ENCODE peak calls at places on chromosome 6, in six cellular contexts. G is mammary epithelial cell; E is activated CD8-positive, alpha-beta memory T cell treated with anti-CD3 and anti-CD28 coated beads, Interleukin-2, amount 50 U/mL, for 4 hours; M is A172; L is MM.1S; H is A549. R is an unnamed sample.

GRCh38 chr6:98828210-98828798 is 6.1 kb upstream of the POU3F2 start:
- DNase-seq in H (no peak), E (no peak), M (no peak), G (no peak), L (no peak), R (no peak)

GRCh38 chr6:13573669-13574110 is 711 bp upstream of the SIRT5 start:
- DNase-seq in L (no peak), E (no peak), H (peak; percentile 25), G (peak; percentile 30), M (peak; percentile 23), R (peak; percentile 85)

GRCh38 chr6:148076046-148076445 is 266.6 kb upstream of the SASH1 start:
- DNase-seq in M (no peak), L (no peak), G (no peak), E (no peak), H (no peak), R (no peak)

GRCh38 chr6:141301779-141302178 is 830.9 kb upstream of the GJE1 start:
- DNase-seq in L (no peak), G (no peak), H (no peak), E (no peak), M (no peak), R (no peak)

GRCh38 chr6:15663057-15663638 is 320 bp upstream of the DTNBP1 start:
- DNase-seq in M (peak; percentile 38), L (no peak), H (peak; percentile 74), E (no peak), G (no peak), R (peak; percentile 69)

GRCh38 chr6:104613416-104614001 is 246.2 kb downstream of the HACE1 start:
- DNase-seq in H (no peak), M (no peak), G (no peak), E (no peak), L (no peak), R (no peak)

GRCh38 chr6:101433141-101433540 is 39.6 kb downstream of the GRIK2 start:
- DNase-seq in M (no peak), L (no peak), G (no peak), H (no peak), E (no peak), R (no peak)

GRCh38 chr6:135644394-135644793 is 146.9 kb upstream of the AHI1 start:
- DNase-seq in G (no peak), H (no peak), E (no peak), M (no peak), L (no peak), R (no peak)

GRCh38 chr6:75386050-75386770 is 101.6 kb upstream of the TMEM30A start:
- DNase-seq in L (no peak), H (no peak), G (peak; percentile 56), M (no peak), E (no peak), R (no peak)

GRCh38 chr6:29797966-29798365 is 29.7 kb upstream of the HLA-G start:
- DNase-seq in M (no peak), H (no peak), E (no peak), L (no peak), G (no peak), R (no peak)

GRCh38 chr6:134436950-134437349 is 119.0 kb upstream of the SGK1 start:
- DNase-seq in H (no peak), L (peak; percentile 37), M (no peak), E (no peak), G (no peak), R (no peak)

GRCh38 chr6:160000280-160000704 is 31.4 kb downstream of the IGF2R start:
- DNase-seq in E (no peak), L (no peak), G (no peak), M (peak; percentile 85), H (no peak), R (no peak)

GRCh38 chr6:24906314-24906713 is 29.4 kb downstream of the RIPOR2 start:
- DNase-seq in L (no peak), M (no peak), E (no peak), H (no peak), G (no peak), R (no peak)

GRCh38 chr6:169406794-169407193 is 153.1 kb upstream of the THBS2 start:
- DNase-seq in E (no peak), L (no peak), H (no peak), G (no peak), M (no peak), R (no peak)

GRCh38 chr6:136657629-136658028 is 107.4 kb upstream of the MAP7 start:
- DNase-seq in E (no peak), L (no peak), G (no peak), M (no peak), H (no peak), R (peak; percentile 5)

GRCh38 chr6:43746613-43747101 is 23.4 kb upstream of the VEGFA start:
- DNase-seq in M (no peak), G (no peak), H (no peak), L (no peak), E (no peak), R (no peak)

R was measured in RKO.